ENCODE peak calls at places on chromosomes 2 and 18, in six cellular contexts. E is psoas muscle, O is type B pancreatic cell, R is mucosa of descending colon, I is AG04449, N is Peyer's patch. W is an unnamed sample.

GRCh38 chr2:3776311-3776710 is 72.9 kb downstream of the DCDC2C start:
- DNase-seq in E (no peak), O (no peak), R (no peak), I (no peak), N (no peak), W (no peak)

GRCh38 chr2:70124983-70125480 is 37.8 kb downstream of the PCBP1 start:
- DNase-seq in E (peak; percentile 85), O (peak; percentile 80), R (peak; percentile 82), I (no peak), N (peak; percentile 66), W (peak; percentile 74)

GRCh38 chr2:206970589-206971375 is 31.5 kb downstream of the CPO start:
- DNase-seq in E (no peak), O (no peak), R (no peak), I (no peak), N (no peak), W (no peak)

GRCh38 chr2:2633017-2633416 is 301.9 kb upstream of the MYT1L start:
- DNase-seq in E (no peak), O (no peak), R (no peak), I (no peak), N (no peak), W (no peak)

GRCh38 chr18:9594782-9595181 is 19.6 kb downstream of the PPP4R1 start:
- DNase-seq in E (no peak), O (no peak), R (no peak), I (no peak), N (no peak), W (no peak)

GRCh38 chr18:54360406-54360805 is 2.7 kb downstream of the C18orf54 start:
- DNase-seq in E (no peak), O (no peak), R (no peak), I (no peak), N (no peak), W (no peak)

GRCh38 chr18:22032392-22032961 is 136.9 kb upstream of the GATA6 start:
- DNase-seq in E (no peak), O (no peak), R (no peak), I (peak; percentile 63), N (no peak), W (no peak)

GRCh38 chr2:37198681-37199065 is 2.4 kb downstream of the CEBPZOS start:
- DNase-seq in E (no peak), O (no peak), R (no peak), I (no peak), N (no peak), W (no peak)

GRCh38 chr18:6764382-6764781 is 34.9 kb downstream of the ARHGAP28 start:
- DNase-seq in E (no peak), O (no peak), R (no peak), I (no peak), N (no peak), W (no peak)

DNA sequence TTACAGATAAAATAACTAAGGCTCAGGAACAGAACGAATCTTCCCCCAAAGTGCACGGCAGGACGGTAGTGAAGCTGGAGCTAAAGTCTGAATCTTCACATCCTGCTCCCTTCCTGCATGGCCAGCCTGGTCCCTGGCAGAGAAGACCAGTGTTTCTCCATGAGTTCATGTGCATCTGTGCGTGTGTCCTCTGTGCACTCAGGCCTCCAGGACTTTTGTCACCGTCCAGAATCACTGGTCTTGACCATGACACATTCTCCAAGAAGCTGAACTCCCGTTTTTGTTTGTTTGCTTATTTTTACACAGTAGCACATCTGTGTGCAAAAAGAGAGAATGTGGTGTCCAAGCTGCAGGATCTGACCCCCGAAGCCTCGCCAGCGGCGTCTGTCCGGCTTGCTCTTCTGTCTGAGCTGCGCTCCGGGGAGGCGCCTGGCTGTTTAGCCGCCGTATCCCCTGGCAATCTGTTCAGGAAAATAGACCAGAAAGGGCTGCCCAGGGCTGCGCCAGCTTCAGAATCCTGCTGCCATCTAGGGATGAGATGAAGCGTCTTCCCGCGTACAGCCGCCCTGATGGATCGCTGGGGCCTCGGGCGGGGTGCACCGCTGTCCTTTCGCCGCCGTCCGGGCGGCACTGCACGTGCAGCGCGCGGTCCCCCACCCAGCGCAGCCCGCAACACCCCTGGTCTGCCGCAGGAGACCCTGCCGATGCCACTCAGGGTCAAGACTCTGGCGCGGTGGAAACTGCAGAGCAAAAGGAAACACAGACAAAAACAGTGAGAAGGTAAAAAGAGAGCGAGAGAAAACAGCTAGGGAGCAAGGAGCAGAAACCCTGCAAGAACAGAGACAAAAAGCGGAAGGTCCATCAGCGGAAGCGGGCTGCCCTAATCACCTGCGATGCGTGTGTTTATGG is 2113.6 kb upstream of the PIK3C3 start:
- DNase-seq in E (peak; percentile 39), O (peak; percentile 74), R (peak; percentile 51), I (no peak), N (no peak), W (peak; percentile 75)
- TF ChIP-seq CTCF in E (no peak), O (peak; percentile 67), R (no peak), I (peak; percentile 65), N (peak; percentile 37), W (peak; percentile 16)

GRCh38 chr2:226847511-226847910 is 11.7 kb downstream of the RHBDD1 start:
- DNase-seq in E (no peak), O (no peak), R (no peak), I (no peak), N (no peak), W (no peak)

GRCh38 chr2:226847090-226847489 is 11.2 kb downstream of the RHBDD1 start:
- DNase-seq in E (no peak), O (no peak), R (no peak), I (no peak), N (no peak), W (no peak)

GRCh38 chr2:226850024-226850423 is 14.2 kb downstream of the RHBDD1 start:
- DNase-seq in E (no peak), O (no peak), R (no peak), I (no peak), N (no peak), W (no peak)

GRCh38 chr2:226845717-226846116 is 9.9 kb downstream of the RHBDD1 start:
- DNase-seq in E (no peak), O (no peak), R (no peak), I (no peak), N (no peak), W (no peak)

DNA sequence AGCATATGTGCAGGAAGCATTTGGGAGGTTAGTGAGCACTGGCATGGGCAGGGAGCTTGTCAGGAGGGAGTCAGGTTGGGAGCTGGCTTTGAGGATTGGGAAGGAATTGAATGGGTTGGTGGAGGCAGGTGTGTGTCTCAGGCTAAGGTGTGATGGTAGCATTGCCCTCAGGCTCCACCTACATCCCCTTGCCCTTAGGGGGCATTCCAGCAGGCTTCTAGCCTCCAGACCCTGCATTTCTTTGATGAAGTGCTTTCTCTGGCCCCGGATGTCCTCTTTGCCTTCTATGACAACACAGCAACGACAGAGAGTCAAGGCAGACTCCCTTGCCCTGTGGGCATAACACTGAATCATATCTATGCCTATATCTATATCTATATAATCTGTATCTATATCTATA is 13.5 kb downstream of the RHBDD1 start:
- DNase-seq in E (no peak), O (no peak), R (no peak), I (no peak), N (no peak), W (no peak)
- TF ChIP-seq CTCF in E (no peak), O (no peak), R (no peak), I (no peak), N (no peak), W (no peak)

GRCh38 chr2:23618265-23618664 is 233.3 kb downstream of the KLHL29 start:
- DNase-seq in E (no peak), O (no peak), R (no peak), I (no peak), N (no peak), W (no peak)

GRCh38 chr2:23618696-23619530 is 233.9 kb downstream of the KLHL29 start:
- DNase-seq in E (no peak), O (no peak), R (no peak), I (no peak), N (no peak), W (no peak)

GRCh38 chr2:23616630-23617029 is 231.7 kb downstream of the KLHL29 start:
- DNase-seq in E (no peak), O (no peak), R (no peak), I (no peak), N (no peak), W (no peak)

GRCh38 chr2:23617817-23618216 is 232.8 kb downstream of the KLHL29 start:
- DNase-seq in E (no peak), O (no peak), R (no peak), I (no peak), N (no peak), W (no peak)

GRCh38 chr2:23617167-23617787 is 232.3 kb downstream of the KLHL29 start:
- DNase-seq in E (peak; percentile 80), O (no peak), R (no peak), I (peak; percentile 45), N (no peak), W (peak; percentile 76)
- TF ChIP-seq CTCF in E (peak; percentile 49), O (peak; percentile 58), R (no peak), I (peak; percentile 90), N (peak; percentile 11), W (no peak)

GRCh38 chr2:178855151-178855550 is 47.9 kb upstream of the TTN start:
- DNase-seq in E (no peak), O (no peak), R (no peak), I (no peak), N (no peak), W (no peak)
- TF ChIP-seq CTCF in E (no peak), O (no peak), R (no peak), I (no peak), N (no peak), W (no peak)

GRCh38 chr18:24429188-24429587 is 2.7 kb downstream of the IMPACT start:
- DNase-seq in E (no peak), O (no peak), R (no peak), I (no peak), N (no peak), W (no peak)

GRCh38 chr18:24426073-24426397 is 435 bp upstream of the IMPACT start:
- DNase-seq in E (no peak), O (no peak), R (no peak), I (no peak), N (no peak), W (no peak)

GRCh38 chr18:24426398-24427294 is at the start of gene IMPACT:
- DNase-seq in E (peak; percentile 91), O (peak; percentile 92), R (peak; percentile 86), I (no peak), N (peak; percentile 77), W (peak; percentile 91)

GRCh38 chr18:24427484-24427883 is 1.0 kb downstream of the IMPACT start:
- DNase-seq in E (no peak), O (no peak), R (no peak), I (no peak), N (no peak), W (no peak)

DNA sequence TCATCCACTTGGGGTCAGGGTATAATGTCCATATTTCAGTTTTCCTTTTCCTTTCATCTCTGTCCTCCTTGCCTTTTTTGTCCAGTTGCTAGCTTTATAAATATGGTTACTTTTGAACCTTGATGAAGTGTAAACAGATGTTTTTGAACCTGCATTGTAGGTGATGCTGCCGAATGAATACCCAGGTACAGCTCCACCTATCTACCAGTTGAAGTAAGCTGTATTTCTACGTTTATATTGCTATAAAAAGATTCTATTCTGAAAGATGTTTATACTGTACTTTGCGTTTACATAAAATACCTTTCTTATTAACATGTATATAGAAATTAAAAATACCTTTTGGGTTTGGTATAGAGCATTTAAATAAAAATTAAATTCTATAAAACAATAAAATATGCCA is 2.2 kb downstream of the IMPACT start:
- DNase-seq in E (no peak), O (no peak), R (no peak), I (no peak), N (no peak), W (no peak)
- TF ChIP-seq CTCF in E (no peak), O (peak; percentile 28), R (no peak), I (no peak), N (peak; percentile 26), W (no peak)